ENCODE peak calls at places on chromosomes 13 and 19, in seven cellular contexts. E is ascending aorta, D is adrenal gland, Y is cardiac muscle cell, G is tibial artery, T is foreskin keratinocyte, I is pancreas. Q is an unnamed sample. For H3K4me1, the result is how much of the 10 kb centered on the place peaks cover.

GRCh38 chr13:46296920-46297319 is 85.2 kb downstream of the LRRC63 start:
- DNase-seq in E (no peak), D (no peak), Y (peak), G (no peak), T (peak), I (no peak), Q (no peak)

GRCh38 chr13:76331948-76332712 is 554.1 kb downstream of the KCTD12 start:
- DNase-seq in E (no peak), D (no peak), Y (peak), G (no peak), T (no peak), I (no peak), Q (no peak)

GRCh38 chr19:40225440-40226305 is 816 bp downstream of the CCNP start:
- DNase-seq in E (no peak), D (no peak), Y (no peak), G (no peak), T (no peak), I (no peak), Q (no peak)

GRCh38 chr13:113902536-113902935 is 38.7 kb upstream of the GAS6 start:
- DNase-seq in E (no peak), D (no peak), Y (no peak), G (no peak), T (no peak), I (no peak), Q (no peak)

GRCh38 chr13:33722216-33722900 is 95.6 kb upstream of the RFC3 start:
- DNase-seq in E (no peak), D (no peak), Y (peak), G (no peak), T (no peak), I (no peak), Q (no peak)

GRCh38 chr13:32669030-32669646 is 82.9 kb downstream of the PDS5B start:
- DNase-seq in E (no peak), D (no peak), Y (peak), G (no peak), T (no peak), I (no peak), Q (no peak)

GRCh38 chr13:46687810-46688209 is 109.2 kb downstream of the ESD start:
- DNase-seq in E (no peak), D (no peak), Y (peak), G (no peak), T (peak), I (peak), Q (no peak)

GRCh38 chr13:109412232-109412935 is 374.0 kb downstream of the IRS2 start:
- DNase-seq in E (no peak), D (peak), Y (peak), G (no peak), T (no peak), I (no peak), Q (no peak)

GRCh38 chr19:39986643-39987042 is 10.2 kb upstream of the ZNF546 start:
- DNase-seq in E (no peak), D (no peak), Y (no peak), G (no peak), T (no peak), I (no peak), Q (no peak)

GRCh38 chr13:36815069-36815468 is 4.0 kb upstream of the RFXAP start:
- DNase-seq in E (no peak), D (no peak), Y (no peak), G (no peak), T (no peak), I (no peak), Q (no peak)

GRCh38 chr13:44004881-44005280 is 125.2 kb downstream of the LACC1 start:
- DNase-seq in E (no peak), D (no peak), Y (peak), G (no peak), T (peak), I (no peak), Q (no peak)

GRCh38 chr13:87867426-87867825 is 196.3 kb downstream of the SLITRK5 start:
- DNase-seq in E (no peak), D (no peak), Y (no peak), G (no peak), T (no peak), I (no peak), Q (no peak)

GRCh38 chr13:46158222-46158621 is 23.8 kb downstream of the LCP1 start:
- DNase-seq in E (no peak), D (no peak), Y (no peak), G (no peak), T (no peak), I (no peak), Q (no peak)

DNA sequence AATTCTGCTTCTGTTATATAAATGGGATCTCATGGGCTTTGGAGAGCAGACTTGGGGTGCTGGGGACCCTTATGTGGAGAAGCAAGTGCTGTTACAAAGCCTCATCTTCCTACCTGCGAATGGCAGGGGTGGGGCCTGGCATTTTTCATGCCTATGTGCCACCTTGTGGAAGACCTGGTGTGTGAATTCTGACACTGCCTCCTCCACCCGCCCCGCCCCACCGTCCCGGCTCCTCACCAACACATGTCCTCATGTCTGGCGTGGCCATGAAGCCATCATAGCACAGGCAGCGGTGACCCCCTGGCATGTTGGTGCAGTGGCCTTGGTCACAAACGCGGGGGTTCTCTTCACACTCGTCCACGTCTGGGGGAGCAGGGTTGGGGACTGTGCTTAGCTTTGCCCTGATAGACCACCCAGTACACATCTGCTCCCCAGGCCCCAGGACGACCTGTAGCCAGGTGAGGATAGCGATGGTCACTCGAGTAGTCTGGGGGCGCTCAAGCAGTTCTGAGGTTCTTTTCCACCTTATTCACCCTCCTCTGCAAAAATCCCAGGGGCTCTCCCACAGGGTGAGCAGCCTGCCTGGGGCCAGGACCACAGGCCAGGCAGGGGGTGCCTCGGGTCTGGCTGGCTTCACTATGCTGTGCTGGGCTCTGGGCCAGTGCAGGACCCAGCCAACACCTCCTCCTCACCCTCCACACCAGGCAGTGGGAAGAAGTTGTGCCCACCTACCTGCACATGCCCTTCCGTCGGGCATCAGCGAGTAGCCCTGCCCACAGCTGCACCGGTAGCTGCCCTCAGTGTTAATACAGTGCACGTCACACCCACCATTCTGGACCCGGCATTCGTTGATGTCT is 32.7 kb downstream of the FBN3 start:
- DNase-seq in E (no peak), D (no peak), Y (no peak), G (no peak), T (no peak), I (no peak), Q (no peak)
- TF ChIP-seq CTCF in E (no peak), D (no peak), Y (no peak), G (no peak), T (no peak), I (no peak), Q (no peak)

DNA sequence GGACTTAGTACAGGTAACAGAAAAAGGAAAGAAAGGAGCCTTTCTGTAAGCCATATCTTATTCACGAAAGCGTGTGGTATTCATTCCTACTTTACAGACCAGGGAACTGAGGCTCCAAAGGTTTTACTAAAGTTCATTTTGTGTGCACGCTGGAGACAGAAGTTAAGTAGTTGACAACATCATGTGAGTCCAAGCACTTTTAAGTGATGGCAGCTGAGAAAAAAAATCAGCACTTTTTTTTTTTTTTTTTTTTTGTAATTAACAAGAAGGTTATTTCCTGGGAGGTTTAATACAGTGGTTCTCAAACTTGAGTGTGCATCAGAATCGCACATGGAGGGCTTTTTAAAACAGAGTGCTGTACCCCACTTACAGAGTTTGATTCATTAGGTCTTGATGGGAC is 2.0 kb downstream of the DNAJC3 start:
- DNase-seq in E (no peak), D (no peak), Y (no peak), G (no peak), T (no peak), I (no peak), Q (no peak)
- H3K27ac ChIP-seq in E (no peak), D (no peak), Y (peak), G (no peak), T (no peak), I (no peak), Q (no peak)

GRCh38 chr19:55491546-55492360 is 3.5 kb downstream of the SSC5D start:
- DNase-seq in E (no peak), D (no peak), Y (no peak), G (no peak), T (no peak), I (no peak), Q (no peak)

GRCh38 chr19:55493650-55494171 is 5.5 kb downstream of the SSC5D start:
- DNase-seq in E (no peak), D (no peak), Y (no peak), G (no peak), T (no peak), I (no peak), Q (no peak)

GRCh38 chr19:55490478-55491436 is 2.5 kb downstream of the SSC5D start:
- DNase-seq in E (no peak), D (no peak), Y (peak), G (no peak), T (no peak), I (no peak), Q (no peak)

GRCh38 chr19:55493052-55493649 is 4.9 kb downstream of the SSC5D start:
- DNase-seq in E (no peak), D (no peak), Y (peak), G (no peak), T (no peak), I (no peak), Q (no peak)

DNA sequence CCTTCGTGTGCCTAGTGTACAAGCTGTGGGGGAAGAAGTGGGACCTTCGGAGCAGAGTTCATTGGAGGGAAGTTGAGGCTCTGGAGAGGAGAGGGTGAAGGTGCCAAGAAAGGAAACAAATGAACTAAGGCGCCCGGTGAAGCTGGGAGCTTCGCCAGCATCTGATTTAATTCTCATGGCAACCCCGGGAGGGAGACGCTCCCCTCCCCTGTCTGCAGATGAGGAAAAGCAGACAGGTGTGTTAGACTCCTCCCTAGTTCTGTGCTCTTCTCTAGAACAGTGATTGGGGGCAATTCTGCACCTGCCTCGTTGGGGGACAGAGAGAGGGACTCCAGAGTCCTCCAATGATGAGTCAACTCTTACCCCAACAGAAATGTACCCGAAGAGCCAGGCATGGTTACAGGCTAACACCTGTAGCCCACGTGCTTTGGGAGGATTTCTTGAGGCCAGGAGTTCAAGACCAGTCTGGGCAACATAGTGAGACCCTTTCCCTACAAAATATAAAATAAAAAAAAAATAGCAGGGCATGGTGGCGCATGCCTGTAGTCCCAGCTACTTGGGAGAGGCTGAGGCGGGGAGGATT is 4.2 kb downstream of the SSC5D start:
- DNase-seq in E (no peak), D (no peak), Y (no peak), G (no peak), T (no peak), I (no peak), Q (no peak)
- H3K4me1 ChIP-seq in E (under half), D (under half), Y (under half), G (under half), T (under half), I (under half), Q (under half)

DNA sequence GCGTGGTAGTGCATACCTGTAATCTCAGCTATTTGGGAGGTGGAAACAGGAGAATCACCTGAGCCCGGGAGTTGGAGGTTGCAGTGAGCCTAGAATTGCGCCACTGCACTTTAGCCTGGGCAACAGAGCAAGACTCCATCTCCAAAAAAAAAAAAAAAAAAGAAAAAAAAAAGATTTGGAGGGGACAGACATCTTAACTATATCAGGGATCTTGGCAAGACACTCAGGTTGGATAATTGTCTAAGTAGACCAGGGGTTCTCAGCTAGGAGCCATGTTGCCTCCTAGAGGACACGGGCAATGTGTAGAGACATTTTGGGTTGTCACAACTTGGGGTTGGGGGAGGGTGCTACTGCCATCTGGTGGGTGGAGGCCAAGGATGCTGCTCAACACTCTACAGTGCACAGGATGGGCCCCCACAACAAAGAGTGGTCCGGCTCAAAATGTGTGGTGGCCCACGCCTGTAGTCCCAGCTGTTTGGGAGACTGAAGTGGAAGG is 1.9 kb upstream of the ZNF580 start:
- DNase-seq in E (no peak), D (peak), Y (peak), G (no peak), T (no peak), I (peak), Q (no peak)
- TF ChIP-seq CTCF in E (peak), D (peak), Y (peak), G (no peak), T (peak), I (peak), Q (peak)

GRCh38 chr13:40613192-40613818 is 53.1 kb downstream of the FOXO1 start:
- DNase-seq in E (peak), D (no peak), Y (no peak), G (no peak), T (no peak), I (peak), Q (peak)

GRCh38 chr13:40615619-40616018 is 50.8 kb downstream of the FOXO1 start:
- DNase-seq in E (no peak), D (no peak), Y (no peak), G (no peak), T (no peak), I (no peak), Q (no peak)

GRCh38 chr13:40611635-40612422 is 54.6 kb downstream of the FOXO1 start:
- DNase-seq in E (no peak), D (no peak), Y (no peak), G (no peak), T (no peak), I (no peak), Q (no peak)

GRCh38 chr13:40611004-40611403 is 55.4 kb downstream of the FOXO1 start:
- DNase-seq in E (no peak), D (no peak), Y (no peak), G (no peak), T (no peak), I (no peak), Q (no peak)

DNA sequence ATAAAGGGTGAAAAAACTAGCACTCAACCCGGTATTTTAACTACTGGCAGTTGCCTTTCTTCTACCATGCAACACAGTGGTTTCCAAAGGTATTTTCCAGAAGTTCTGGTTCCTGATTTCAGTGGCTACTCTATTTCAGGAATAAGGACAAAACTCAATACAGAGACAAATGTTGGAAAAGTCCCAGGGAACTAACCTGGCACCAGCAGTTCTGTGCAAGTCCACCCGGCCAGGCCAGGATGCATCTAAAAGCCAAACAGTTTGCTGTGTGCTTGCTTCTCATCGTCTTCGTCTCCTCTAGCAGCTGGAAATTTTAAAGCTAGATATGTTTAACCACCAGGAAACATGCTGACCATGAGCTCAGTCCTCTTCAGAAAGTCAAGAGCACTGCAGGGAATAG is 52.5 kb downstream of the FOXO1 start:
- DNase-seq in E (no peak), D (no peak), Y (no peak), G (no peak), T (no peak), I (no peak), Q (no peak)
- H3K27ac ChIP-seq in E (peak), D (peak), Y (peak), G (no peak), T (no peak), I (peak), Q (peak)

DNA sequence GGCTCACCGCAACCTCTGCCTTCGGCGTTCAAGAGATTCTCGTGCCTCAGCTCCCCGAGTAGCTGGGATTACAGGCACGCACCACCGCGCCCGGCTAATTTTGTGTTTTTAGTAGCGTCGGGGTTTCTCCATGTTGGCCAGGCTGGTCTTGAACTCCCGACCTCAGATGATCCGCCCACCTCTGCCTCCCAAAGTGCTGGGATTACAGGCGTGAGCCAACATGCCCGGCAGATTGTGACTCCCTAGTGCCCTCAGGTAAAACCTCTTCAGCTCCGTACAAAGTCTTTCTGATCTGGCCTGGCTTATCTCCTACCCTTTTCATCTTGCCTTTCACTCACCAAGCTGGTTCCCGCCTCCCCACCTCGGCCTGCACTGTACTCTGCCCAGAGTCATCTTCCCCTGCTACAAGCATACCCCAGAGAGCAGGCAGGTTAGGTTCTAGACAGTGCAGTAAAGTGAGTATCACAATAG is 15.0 kb downstream of the BICRA start:
- DNase-seq in E (no peak), D (no peak), Y (no peak), G (no peak), T (peak), I (no peak), Q (no peak)
- H3K4me1 ChIP-seq in E (under half), D (under half), Y (under half), G (under half), T (under half), I (under half), Q (half or more)

GRCh38 chr13:63948045-63948444 is 2532.4 kb upstream of the PCDH20 start:
- DNase-seq in E (no peak), D (no peak), Y (no peak), G (no peak), T (no peak), I (no peak), Q (no peak)
- TF ChIP-seq CTCF in E (no peak), D (no peak), Y (no peak), G (no peak), T (no peak), I (no peak), Q (no peak)

Q was measured in spleen.